ENCODE peak calls at places on chromosomes 12 and 14, in nine cellular contexts. One of them, this sample, is unnamed.
A peak's percentile ranks its signal among the peaks of the same experiment; 100 is the strongest.

GRCh38 chr12:7940906-7941305 is 4.9 kb upstream of the SLC2A3 start:
- DNase-seq in K562: no peak
- DNase-seq in suprapubic skin: no peak
- DNase-seq in stomach: no peak
- DNase-seq in gastrocnemius medialis: no peak
- DNase-seq in prostate gland: no peak
- DNase-seq in heart left ventricle: no peak
- DNase-seq in sigmoid colon: no peak
- DNase-seq in testis: no peak
- DNase-seq in this sample: no peak

GRCh38 chr14:105879867-105880561 is 353.6 kb downstream of the TMEM121 start:
- DNase-seq in heart left ventricle: no peak
- DNase-seq in K562: no peak
- DNase-seq in gastrocnemius medialis: peak; percentile 6
- DNase-seq in sigmoid colon: peak; percentile 52
- DNase-seq in prostate gland: no peak
- DNase-seq in stomach: peak; percentile 21
- DNase-seq in suprapubic skin: peak; percentile 78
- DNase-seq in testis: no peak
- DNase-seq in this sample: peak; percentile 47

GRCh38 chr14:58815046-58815701 is 177.4 kb downstream of the DACT1 start:
- DNase-seq in suprapubic skin: no peak
- DNase-seq in prostate gland: no peak
- DNase-seq in gastrocnemius medialis: no peak
- DNase-seq in testis: no peak
- DNase-seq in sigmoid colon: no peak
- DNase-seq in K562: no peak
- DNase-seq in heart left ventricle: no peak
- DNase-seq in stomach: no peak
- DNase-seq in this sample: no peak

GRCh38 chr14:86798330-86798729 is 1194.7 kb downstream of the GALC start:
- DNase-seq in sigmoid colon: no peak
- DNase-seq in prostate gland: no peak
- DNase-seq in stomach: no peak
- DNase-seq in heart left ventricle: no peak
- DNase-seq in K562: no peak
- DNase-seq in gastrocnemius medialis: no peak
- DNase-seq in testis: no peak
- DNase-seq in suprapubic skin: no peak
- DNase-seq in this sample: no peak

GRCh38 chr12:41212625-41213024 is 24.5 kb downstream of the PDZRN4 start:
- DNase-seq in suprapubic skin: no peak
- DNase-seq in testis: no peak
- DNase-seq in gastrocnemius medialis: no peak
- DNase-seq in sigmoid colon: no peak
- DNase-seq in stomach: no peak
- DNase-seq in K562: no peak
- DNase-seq in prostate gland: no peak
- DNase-seq in heart left ventricle: no peak
- DNase-seq in this sample: no peak

GRCh38 chr14:99715266-99716000 is 31.3 kb downstream of the CYP46A1 start:
- DNase-seq in sigmoid colon: no peak
- DNase-seq in testis: no peak
- DNase-seq in heart left ventricle: no peak
- DNase-seq in stomach: no peak
- DNase-seq in gastrocnemius medialis: no peak
- DNase-seq in K562: no peak
- DNase-seq in suprapubic skin: peak; percentile 60
- DNase-seq in prostate gland: no peak
- DNase-seq in this sample: peak; percentile 11

GRCh38 chr14:97295108-97295710 is 498.0 kb downstream of the VRK1 start:
- DNase-seq in suprapubic skin: no peak
- DNase-seq in prostate gland: no peak
- DNase-seq in testis: no peak
- DNase-seq in stomach: no peak
- DNase-seq in sigmoid colon: no peak
- DNase-seq in K562: no peak
- DNase-seq in gastrocnemius medialis: no peak
- DNase-seq in heart left ventricle: no peak
- DNase-seq in this sample: no peak

GRCh38 chr12:49105504-49106120 is 5.0 kb downstream of the LMBR1L start:
- DNase-seq in sigmoid colon: no peak
- DNase-seq in heart left ventricle: peak; percentile 43
- DNase-seq in prostate gland: no peak
- DNase-seq in gastrocnemius medialis: peak; percentile 18
- DNase-seq in stomach: no peak
- DNase-seq in K562: no peak
- DNase-seq in suprapubic skin: no peak
- DNase-seq in testis: no peak
- DNase-seq in this sample: no peak

GRCh38 chr14:19851365-19851764 is 23.6 kb upstream of the OR4K2 start:
- DNase-seq in gastrocnemius medialis: no peak
- DNase-seq in K562: no peak
- DNase-seq in heart left ventricle: no peak
- DNase-seq in stomach: no peak
- DNase-seq in prostate gland: no peak
- DNase-seq in testis: no peak
- DNase-seq in suprapubic skin: no peak
- DNase-seq in sigmoid colon: no peak
- DNase-seq in this sample: no peak

GRCh38 chr14:103905861-103906456 is 22.3 kb upstream of the TDRD9 start:
- DNase-seq in prostate gland: no peak
- DNase-seq in sigmoid colon: no peak
- DNase-seq in suprapubic skin: no peak
- DNase-seq in K562: no peak
- DNase-seq in heart left ventricle: no peak
- DNase-seq in gastrocnemius medialis: no peak
- DNase-seq in stomach: no peak
- DNase-seq in testis: no peak
- DNase-seq in this sample: no peak

GRCh38 chr12:132404956-132405741 is 75.8 kb upstream of the GALNT9 start:
- DNase-seq in gastrocnemius medialis: no peak
- DNase-seq in heart left ventricle: peak; percentile 10
- DNase-seq in stomach: no peak
- DNase-seq in K562: no peak
- DNase-seq in suprapubic skin: no peak
- DNase-seq in testis: no peak
- DNase-seq in prostate gland: no peak
- DNase-seq in sigmoid colon: peak; percentile 63
- DNase-seq in this sample: no peak

GRCh38 chr14:74929242-74929641 is 6.2 kb upstream of the RPS6KL1 start:
- DNase-seq in K562: no peak
- DNase-seq in testis: no peak
- DNase-seq in gastrocnemius medialis: no peak
- DNase-seq in sigmoid colon: no peak
- DNase-seq in suprapubic skin: no peak
- DNase-seq in stomach: no peak
- DNase-seq in heart left ventricle: no peak
- DNase-seq in prostate gland: no peak
- DNase-seq in this sample: no peak

GRCh38 chr12:8014836-8015235 is 17.7 kb upstream of the FOXJ2 start:
- DNase-seq in K562: no peak
- DNase-seq in suprapubic skin: no peak
- DNase-seq in stomach: no peak
- DNase-seq in prostate gland: no peak
- DNase-seq in sigmoid colon: no peak
- DNase-seq in gastrocnemius medialis: no peak
- DNase-seq in testis: no peak
- DNase-seq in heart left ventricle: no peak
- DNase-seq in this sample: no peak

GRCh38 chr12:112716099-112717093 is 75.2 kb upstream of the RPH3A start:
- DNase-seq in sigmoid colon: no peak
- DNase-seq in testis: peak; percentile 76
- DNase-seq in gastrocnemius medialis: no peak
- DNase-seq in suprapubic skin: no peak
- DNase-seq in prostate gland: no peak
- DNase-seq in heart left ventricle: no peak
- DNase-seq in stomach: no peak
- DNase-seq in K562: peak; percentile 48
- DNase-seq in this sample: no peak

GRCh38 chr12:1474567-1475153 is 119.7 kb downstream of the FBXL14 start:
- DNase-seq in prostate gland: no peak
- DNase-seq in gastrocnemius medialis: no peak
- DNase-seq in testis: no peak
- DNase-seq in sigmoid colon: no peak
- DNase-seq in stomach: no peak
- DNase-seq in K562: no peak
- DNase-seq in heart left ventricle: no peak
- DNase-seq in suprapubic skin: no peak
- DNase-seq in this sample: no peak

GRCh38 chr14:39339003-39339402 is 93.2 kb downstream of the FBXO33 start:
- DNase-seq in stomach: peak; percentile 68
- DNase-seq in sigmoid colon: no peak
- DNase-seq in heart left ventricle: no peak
- DNase-seq in prostate gland: no peak
- DNase-seq in gastrocnemius medialis: no peak
- DNase-seq in suprapubic skin: no peak
- DNase-seq in K562: peak; percentile 5
- DNase-seq in testis: no peak
- DNase-seq in this sample: no peak

GRCh38 chr14:106308839-106309389 is 782.5 kb downstream of the TMEM121 start:
- DNase-seq in K562: peak; percentile 49
- DNase-seq in heart left ventricle: no peak
- DNase-seq in testis: peak; percentile 95
- DNase-seq in sigmoid colon: no peak
- DNase-seq in stomach: peak; percentile 46
- DNase-seq in suprapubic skin: no peak
- DNase-seq in gastrocnemius medialis: no peak
- DNase-seq in prostate gland: no peak
- DNase-seq in this sample: no peak

GRCh38 chr12:104669851-104670337 is 213.1 kb downstream of the CHST11 start:
- DNase-seq in prostate gland: no peak
- DNase-seq in testis: peak; percentile 80
- DNase-seq in gastrocnemius medialis: no peak
- DNase-seq in K562: no peak
- DNase-seq in suprapubic skin: no peak
- DNase-seq in sigmoid colon: peak; percentile 88
- DNase-seq in stomach: peak; percentile 59
- DNase-seq in heart left ventricle: peak; percentile 70
- DNase-seq in this sample: no peak

GRCh38 chr12:21613931-21614330 is 9.3 kb upstream of the GYS2 start:
- DNase-seq in suprapubic skin: no peak
- DNase-seq in sigmoid colon: no peak
- DNase-seq in prostate gland: no peak
- DNase-seq in gastrocnemius medialis: no peak
- DNase-seq in K562: peak; percentile 21
- DNase-seq in testis: no peak
- DNase-seq in heart left ventricle: no peak
- DNase-seq in stomach: no peak
- DNase-seq in this sample: no peak

GRCh38 chr14:106491851-106492250 is 965.5 kb downstream of the TMEM121 start:
- DNase-seq in testis: peak; percentile 54
- DNase-seq in heart left ventricle: no peak
- DNase-seq in stomach: no peak
- DNase-seq in sigmoid colon: no peak
- DNase-seq in suprapubic skin: no peak
- DNase-seq in K562: no peak
- DNase-seq in gastrocnemius medialis: no peak
- DNase-seq in prostate gland: no peak
- DNase-seq in this sample: no peak

GRCh38 chr14:68739701-68740100 is 53.2 kb downstream of the ZFP36L1 start:
- DNase-seq in testis: no peak
- DNase-seq in heart left ventricle: no peak
- DNase-seq in prostate gland: no peak
- DNase-seq in gastrocnemius medialis: no peak
- DNase-seq in suprapubic skin: no peak
- DNase-seq in K562: no peak
- DNase-seq in stomach: no peak
- DNase-seq in sigmoid colon: no peak
- DNase-seq in this sample: no peak
- H3K9me3 ChIP-seq in testis: no peaks in the 10 kb centered on the region
- H3K9me3 ChIP-seq in heart left ventricle: no peaks in the 10 kb centered on the region
- H3K9me3 ChIP-seq in prostate gland: no peaks in the 10 kb centered on the region
- H3K9me3 ChIP-seq in gastrocnemius medialis: no peaks in the 10 kb centered on the region
- H3K9me3 ChIP-seq in suprapubic skin: peaks cover 3% of the 10 kb centered on the region
- H3K9me3 ChIP-seq in K562: peaks cover 7% of the 10 kb centered on the region
- H3K9me3 ChIP-seq in stomach: no peaks in the 10 kb centered on the region
- H3K9me3 ChIP-seq in sigmoid colon: no peaks in the 10 kb centered on the region
- H3K9me3 ChIP-seq in this sample: no peaks in the 10 kb centered on the region

GRCh38 chr14:54344445-54344844 is 52.4 kb upstream of the CDKN3 start:
- DNase-seq in sigmoid colon: no peak
- DNase-seq in heart left ventricle: no peak
- DNase-seq in suprapubic skin: no peak
- DNase-seq in stomach: no peak
- DNase-seq in testis: no peak
- DNase-seq in gastrocnemius medialis: no peak
- DNase-seq in prostate gland: no peak
- DNase-seq in K562: peak; percentile 26
- DNase-seq in this sample: no peak
- TF ChIP-seq POLR2A in sigmoid colon: no peak
- TF ChIP-seq POLR2A in heart left ventricle: no peak
- TF ChIP-seq POLR2A in suprapubic skin: no peak
- TF ChIP-seq POLR2A in stomach: no peak
- TF ChIP-seq POLR2A in testis: no peak
- TF ChIP-seq POLR2A in gastrocnemius medialis: no peak
- TF ChIP-seq POLR2A in prostate gland: no peak
- TF ChIP-seq POLR2A in K562: no peak
- TF ChIP-seq POLR2A in this sample: no peak

DNA sequence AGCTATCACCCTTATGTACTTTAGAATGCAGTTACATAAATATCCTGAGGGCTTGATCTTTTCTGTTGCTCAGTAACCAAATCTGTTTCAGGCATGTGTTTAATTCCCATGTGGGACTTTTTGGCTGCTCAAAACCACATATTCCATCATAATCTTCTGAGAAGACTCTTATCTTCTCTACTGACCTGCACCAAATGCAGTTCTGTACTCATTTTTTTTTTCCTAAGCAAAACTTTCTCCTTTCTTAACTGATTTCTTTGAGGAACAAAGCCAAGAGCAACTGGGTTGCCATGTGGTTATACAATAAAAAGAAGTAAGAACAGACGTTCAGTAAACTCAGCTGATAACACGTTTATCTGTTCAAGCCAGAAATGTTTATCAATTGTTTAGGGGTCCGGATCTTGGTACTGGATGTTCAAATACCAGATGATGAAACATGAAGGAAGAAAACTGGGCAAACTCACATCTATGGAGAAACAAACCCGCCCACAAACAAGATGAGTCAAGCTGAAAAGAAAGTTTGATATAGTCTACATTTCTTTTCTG is 50.1 kb downstream of the TMEM132C start:
- DNase-seq in prostate gland: no peak
- DNase-seq in suprapubic skin: no peak
- DNase-seq in heart left ventricle: no peak
- DNase-seq in gastrocnemius medialis: no peak
- DNase-seq in sigmoid colon: no peak
- DNase-seq in stomach: no peak
- DNase-seq in K562: no peak
- DNase-seq in testis: no peak
- DNase-seq in this sample: no peak
- H3K27ac ChIP-seq in prostate gland: no peak overlapping the region
- H3K27ac ChIP-seq in suprapubic skin: peak overlapping the region; percentile 48
- H3K27ac ChIP-seq in heart left ventricle: no peak overlapping the region
- H3K27ac ChIP-seq in gastrocnemius medialis: no peak overlapping the region
- H3K27ac ChIP-seq in sigmoid colon: no peak overlapping the region
- H3K27ac ChIP-seq in stomach: no peak overlapping the region
- H3K27ac ChIP-seq in K562: no peak overlapping the region
- H3K27ac ChIP-seq in testis: peak overlapping the region; percentile 42
- H3K27ac ChIP-seq in this sample: no peak overlapping the region

DNA sequence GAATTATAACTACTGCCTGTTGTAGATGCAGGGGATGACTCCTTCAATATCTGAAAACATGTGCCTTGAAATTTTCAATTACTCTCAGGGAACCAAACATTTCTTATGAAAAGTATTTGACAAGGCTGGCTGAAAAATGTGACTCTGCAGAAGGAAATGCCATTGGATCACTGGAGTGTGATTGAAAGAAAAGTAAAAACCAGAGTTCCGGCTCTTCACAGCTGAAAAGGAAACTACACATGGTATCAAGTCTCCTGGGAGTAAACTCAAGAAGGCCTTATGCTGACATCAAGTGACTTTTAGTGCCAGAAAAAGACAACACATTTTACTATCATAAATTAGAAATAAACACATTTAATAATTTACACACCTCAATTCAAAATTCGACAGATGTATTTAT is 693.0 kb downstream of the LRFN5 start:
- DNase-seq in testis: no peak
- DNase-seq in K562: no peak
- DNase-seq in suprapubic skin: no peak
- DNase-seq in heart left ventricle: no peak
- DNase-seq in gastrocnemius medialis: no peak
- DNase-seq in prostate gland: no peak
- DNase-seq in stomach: no peak
- DNase-seq in sigmoid colon: no peak
- DNase-seq in this sample: no peak
- H3K9me3 ChIP-seq in testis: no peaks in the 10 kb centered on the region
- H3K9me3 ChIP-seq in K562: no peaks in the 10 kb centered on the region
- H3K9me3 ChIP-seq in suprapubic skin: no peaks in the 10 kb centered on the region
- H3K9me3 ChIP-seq in heart left ventricle: no peaks in the 10 kb centered on the region
- H3K9me3 ChIP-seq in gastrocnemius medialis: no peaks in the 10 kb centered on the region
- H3K9me3 ChIP-seq in prostate gland: no peaks in the 10 kb centered on the region
- H3K9me3 ChIP-seq in stomach: peaks cover 5% of the 10 kb centered on the region
- H3K9me3 ChIP-seq in sigmoid colon: no peaks in the 10 kb centered on the region
- H3K9me3 ChIP-seq in this sample: no peaks in the 10 kb centered on the region

This sample was measured in breast epithelium.